ENCODE peak calls at places on chromosome 15, in six cellular contexts. U, X, Q, R, Y and M are unnamed samples.

GRCh38 chr15:58923696-58924300 is 9.7 kb downstream of the SLTM start:
- DNase-seq in U (no peak), X (no peak), Q (no peak), R (no peak), Y (no peak), M (peak)

GRCh38 chr15:73518180-73518862 is 75.4 kb downstream of the REC114 start:
- DNase-seq in U (no peak), X (no peak), Q (no peak), R (no peak), Y (no peak), M (no peak)

GRCh38 chr15:74783072-74783807 is 1.4 kb downstream of the CSK start:
- DNase-seq in U (peak), X (peak), Q (no peak), R (peak), Y (no peak), M (peak)

GRCh38 chr15:31361764-31362120 is 35.1 kb downstream of the KLF13 start:
- DNase-seq in U (no peak), X (no peak), Q (no peak), R (peak), Y (no peak), M (peak)

GRCh38 chr15:87419341-87419740 is 837.2 kb downstream of the NTRK3 start:
- DNase-seq in U (no peak), X (no peak), Q (no peak), R (no peak), Y (no peak), M (no peak)

GRCh38 chr15:101543026-101543390 is 53.5 kb upstream of the PCSK6 start:
- DNase-seq in U (no peak), X (no peak), Q (no peak), R (no peak), Y (no peak), M (no peak)

GRCh38 chr15:42504631-42505030 is 9.2 kb downstream of the SNAP23 start:
- DNase-seq in U (no peak), X (no peak), Q (no peak), R (no peak), Y (no peak), M (no peak)

GRCh38 chr15:57085267-57085666 is 166.8 kb downstream of the TCF12 start:
- DNase-seq in U (no peak), X (no peak), Q (no peak), R (no peak), Y (no peak), M (no peak)

GRCh38 chr15:57146394-57147140 is 228.1 kb downstream of the TCF12 start:
- DNase-seq in U (peak), X (peak), Q (no peak), R (peak), Y (no peak), M (peak)

GRCh38 chr15:89912674-89913396 is at the start of gene ARPIN:
- DNase-seq in U (no peak), X (no peak), Q (no peak), R (peak), Y (peak), M (peak)

GRCh38 chr15:100832178-100832942 is 47.3 kb upstream of the ALDH1A3 start:
- DNase-seq in U (peak), X (no peak), Q (no peak), R (no peak), Y (no peak), M (no peak)

GRCh38 chr15:35728176-35728938 is 182.4 kb upstream of the DPH6 start:
- DNase-seq in U (no peak), X (no peak), Q (no peak), R (no peak), Y (no peak), M (no peak)

GRCh38 chr15:76298986-76299385 is 12.3 kb downstream of the ETFA start:
- DNase-seq in U (no peak), X (no peak), Q (no peak), R (no peak), Y (no peak), M (no peak)

GRCh38 chr15:39022532-39023305 is 458.1 kb upstream of the RASGRP1 start:
- DNase-seq in U (no peak), X (no peak), Q (no peak), R (no peak), Y (no peak), M (no peak)

GRCh38 chr15:38696120-38696727 is 131.6 kb upstream of the RASGRP1 start:
- DNase-seq in U (peak), X (no peak), Q (no peak), R (no peak), Y (no peak), M (no peak)

GRCh38 chr15:48355377-48355776 is 24.1 kb downstream of the DUT start:
- DNase-seq in U (no peak), X (no peak), Q (no peak), R (peak), Y (no peak), M (peak)

GRCh38 chr15:69034352-69034751 is 19.9 kb downstream of the NOX5 start:
- DNase-seq in U (no peak), X (no peak), Q (peak), R (peak), Y (no peak), M (peak)

GRCh38 chr15:42608110-42608531 is 32.7 kb downstream of the STARD9 start:
- DNase-seq in U (peak), X (no peak), Q (no peak), R (no peak), Y (no peak), M (peak)

GRCh38 chr15:91860498-91860897 is 7.0 kb downstream of the SLCO3A1 start:
- DNase-seq in U (no peak), X (no peak), Q (no peak), R (no peak), Y (no peak), M (no peak)

GRCh38 chr15:85748729-85749128 is 46.0 kb downstream of the KLHL25 start:
- DNase-seq in U (no peak), X (no peak), Q (no peak), R (no peak), Y (no peak), M (no peak)

GRCh38 chr15:76340802-76341365 is 4.3 kb downstream of the ISL2 start:
- DNase-seq in U (peak), X (no peak), Q (no peak), R (no peak), Y (no peak), M (no peak)

GRCh38 chr15:66884661-66885237 is 180.7 kb upstream of the SMAD3 start:
- DNase-seq in U (no peak), X (no peak), Q (no peak), R (no peak), Y (no peak), M (no peak)

GRCh38 chr15:91318976-91319714 is 219.1 kb downstream of the SV2B start:
- DNase-seq in U (no peak), X (no peak), Q (no peak), R (no peak), Y (no peak), M (no peak)

GRCh38 chr15:64247906-64248541 is 85.2 kb upstream of the PPIB start:
- DNase-seq in U (peak), X (peak), Q (peak), R (peak), Y (no peak), M (peak)

GRCh38 chr15:98440917-98441316 is 207.4 kb upstream of the IGF1R start:
- DNase-seq in U (peak), X (no peak), Q (no peak), R (no peak), Y (no peak), M (no peak)

GRCh38 chr15:97661796-97662195 is 298.7 kb upstream of the ARRDC4 start:
- DNase-seq in U (no peak), X (no peak), Q (no peak), R (no peak), Y (no peak), M (no peak)

GRCh38 chr15:41495736-41496599 is 2.3 kb downstream of the ITPKA start:
- DNase-seq in U (no peak), X (peak), Q (no peak), R (no peak), Y (peak), M (no peak)

GRCh38 chr15:31306426-31307269 is 20.0 kb upstream of the KLF13 start:
- DNase-seq in U (no peak), X (no peak), Q (no peak), R (no peak), Y (peak), M (no peak)

GRCh38 chr15:76236350-76236749 is 74.9 kb downstream of the ETFA start:
- DNase-seq in U (no peak), X (no peak), Q (no peak), R (no peak), Y (no peak), M (no peak)

GRCh38 chr15:68383161-68384074 is 48.5 kb downstream of the ITGA11 start:
- DNase-seq in U (peak), X (peak), Q (no peak), R (peak), Y (no peak), M (peak)

GRCh38 chr15:86558678-86559077 is 479.0 kb downstream of the AGBL1 start:
- DNase-seq in U (no peak), X (no peak), Q (no peak), R (no peak), Y (no peak), M (no peak)

GRCh38 chr15:58383876-58384275 is 47.9 kb upstream of the LIPC start:
- DNase-seq in U (no peak), X (no peak), Q (no peak), R (no peak), Y (no peak), M (no peak)

GRCh38 chr15:47917881-47918280 is 200.6 kb downstream of the SEMA6D start:
- DNase-seq in U (peak), X (no peak), Q (no peak), R (no peak), Y (no peak), M (no peak)

GRCh38 chr15:76056931-76057330 is 2.9 kb upstream of the TMEM266 start:
- DNase-seq in U (peak), X (no peak), Q (no peak), R (no peak), Y (no peak), M (no peak)

GRCh38 chr15:90099072-90099867 is 3.0 kb downstream of the IDH2 start:
- DNase-seq in U (peak), X (no peak), Q (no peak), R (no peak), Y (no peak), M (no peak)

GRCh38 chr15:63598467-63599400 is 1.5 kb downstream of the FBXL22 start:
- DNase-seq in U (no peak), X (no peak), Q (no peak), R (no peak), Y (no peak), M (no peak)

GRCh38 chr15:73388256-73388781 is 19.6 kb upstream of the HCN4 start:
- DNase-seq in U (no peak), X (no peak), Q (peak), R (peak), Y (no peak), M (peak)

GRCh38 chr15:33201376-33202189 is 7.1 kb upstream of the FMN1 start:
- DNase-seq in U (peak), X (peak), Q (peak), R (no peak), Y (no peak), M (peak)
- TF ChIP-seq CTCF in U (no peak), X (no peak), Q (peak), R (peak), Y (no peak), M (peak)

GRCh38 chr15:70306582-70306981 is 208.9 kb upstream of the TLE3 start:
- DNase-seq in U (no peak), X (no peak), Q (no peak), R (no peak), Y (no peak), M (no peak)

GRCh38 chr15:70311821-70312220 is 214.1 kb upstream of the TLE3 start:
- DNase-seq in U (no peak), X (no peak), Q (no peak), R (no peak), Y (no peak), M (no peak)

GRCh38 chr15:70309716-70310115 is 212.0 kb upstream of the TLE3 start:
- DNase-seq in U (no peak), X (no peak), Q (no peak), R (no peak), Y (no peak), M (no peak)

GRCh38 chr15:70308011-70308761 is 210.5 kb upstream of the TLE3 start:
- DNase-seq in U (peak), X (no peak), Q (no peak), R (no peak), Y (no peak), M (no peak)

DNA sequence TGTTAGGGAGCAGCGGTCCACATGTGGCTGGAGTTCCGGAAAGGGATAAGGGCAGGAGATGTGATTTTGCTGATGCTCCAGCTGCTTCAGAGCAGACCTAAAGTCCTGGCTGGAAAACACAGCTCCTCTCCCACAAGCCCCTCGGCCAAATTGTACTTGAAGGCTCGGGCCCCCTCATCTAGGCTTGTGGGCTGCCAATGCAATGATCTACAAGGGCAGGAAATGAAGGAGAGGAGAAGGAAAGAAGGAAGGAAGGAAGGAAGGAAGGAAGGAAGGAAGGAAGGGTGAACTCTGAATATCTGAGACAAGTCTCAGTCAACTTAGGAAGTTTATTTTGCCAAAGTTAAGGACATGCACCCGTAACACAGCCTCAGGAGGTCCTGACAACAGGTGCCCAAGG is 211.3 kb upstream of the TLE3 start:
- DNase-seq in U (no peak), X (no peak), Q (no peak), R (no peak), Y (no peak), M (no peak)
- H3K4me3 ChIP-seq in U (no peak), X (no peak), Q (no peak), R (no peak), Y (no peak), M (no peak)

GRCh38 chr15:28901587-28901980 is 15.8 kb downstream of the APBA2 start:
- DNase-seq in U (no peak), X (no peak), Q (no peak), R (no peak), Y (no peak), M (no peak)

GRCh38 chr15:28903555-28903954 is 17.8 kb downstream of the APBA2 start:
- DNase-seq in U (no peak), X (no peak), Q (no peak), R (no peak), Y (no peak), M (no peak)

GRCh38 chr15:28902856-28903255 is 17.1 kb downstream of the APBA2 start:
- DNase-seq in U (no peak), X (no peak), Q (no peak), R (no peak), Y (no peak), M (no peak)

GRCh38 chr15:28900892-28901586 is 15.3 kb downstream of the APBA2 start:
- DNase-seq in U (no peak), X (no peak), Q (no peak), R (no peak), Y (no peak), M (no peak)

DNA sequence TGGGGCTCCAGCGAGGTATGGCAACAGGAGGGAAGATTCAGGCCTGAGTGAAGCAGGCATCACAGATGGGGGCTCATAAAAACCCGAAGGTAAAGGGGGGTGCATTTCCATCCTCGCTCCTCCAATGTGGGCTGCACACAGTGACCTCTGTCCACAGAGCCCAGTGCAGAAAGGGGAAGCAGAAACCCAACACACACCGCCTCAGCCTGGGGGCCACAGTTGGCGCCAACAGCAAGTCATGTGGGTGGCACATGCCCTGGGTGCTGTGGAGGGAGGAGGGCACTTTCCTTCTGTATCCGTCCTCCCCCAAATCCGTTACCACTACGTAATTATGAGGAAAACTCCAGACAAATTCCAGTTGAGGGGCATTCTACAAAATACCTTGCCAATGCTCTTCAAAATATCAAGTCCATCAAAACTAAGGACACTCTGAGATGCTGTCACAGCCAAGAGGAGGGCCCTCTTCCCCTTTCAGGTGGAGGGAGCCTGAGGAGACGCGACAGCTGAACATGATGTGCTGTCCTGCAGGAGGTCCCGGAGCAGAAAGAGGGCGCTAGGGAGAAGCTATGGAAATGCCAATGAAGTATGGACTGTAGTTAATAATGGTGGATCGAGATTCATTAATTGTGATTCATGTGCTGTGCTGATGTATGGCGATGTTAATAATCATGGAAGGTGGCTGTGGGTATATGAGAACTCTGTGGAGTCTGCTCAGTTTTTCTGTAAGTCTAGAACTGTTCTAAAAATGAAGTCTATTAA is 16.4 kb downstream of the APBA2 start:
- DNase-seq in U (no peak), X (no peak), Q (no peak), R (no peak), Y (no peak), M (no peak)
- TF ChIP-seq CTCF in U (no peak), X (peak), Q (no peak), R (peak), Y (no peak), M (peak)

GRCh38 chr15:37015025-37015424 is 85.3 kb downstream of the MEIS2 start:
- DNase-seq in U (peak), X (no peak), Q (no peak), R (peak), Y (no peak), M (peak)

GRCh38 chr15:37015476-37015875 is 84.9 kb downstream of the MEIS2 start:
- DNase-seq in U (peak), X (no peak), Q (no peak), R (peak), Y (no peak), M (no peak)

GRCh38 chr15:37014566-37014965 is 85.8 kb downstream of the MEIS2 start:
- DNase-seq in U (peak), X (no peak), Q (no peak), R (no peak), Y (no peak), M (peak)

GRCh38 chr15:37016287-37016686 is 84.1 kb downstream of the MEIS2 start:
- DNase-seq in U (no peak), X (no peak), Q (no peak), R (peak), Y (no peak), M (peak)

DNA sequence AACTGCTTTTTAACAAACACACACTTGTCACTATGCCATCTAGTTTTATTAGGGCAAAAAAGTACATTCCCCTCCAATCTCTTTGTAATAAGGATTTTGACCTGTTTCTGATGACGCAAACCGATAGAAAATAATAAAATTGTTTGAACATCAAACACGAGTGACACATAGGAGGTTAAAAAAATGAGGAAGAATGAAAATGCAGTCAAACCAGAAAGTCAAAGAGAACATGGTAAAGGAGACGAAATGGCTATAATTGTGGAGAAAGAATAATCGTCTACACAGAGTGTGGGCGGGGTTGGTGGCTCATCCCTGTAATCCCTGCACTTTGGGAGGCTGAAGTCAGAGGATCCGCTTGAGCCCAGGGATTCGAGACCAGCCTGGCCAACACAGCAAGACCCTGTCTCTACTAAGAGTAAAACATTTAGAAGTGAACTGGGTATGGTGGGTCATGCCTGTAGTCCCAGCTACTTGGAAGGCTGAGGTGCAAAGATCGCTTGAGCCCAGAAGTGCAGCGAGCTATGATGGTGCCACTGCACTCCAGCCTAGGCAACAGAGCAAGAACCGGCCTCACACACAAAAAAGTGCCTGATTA is 83.2 kb downstream of the MEIS2 start:
- DNase-seq in U (no peak), X (no peak), Q (no peak), R (no peak), Y (no peak), M (no peak)
- H3K4me3 ChIP-seq in U (no peak), X (no peak), Q (no peak), R (no peak), Y (no peak), M (no peak)

GRCh38 chr15:70510433-70510832 is 252.9 kb downstream of the UACA start:
- DNase-seq in U (no peak), X (no peak), Q (no peak), R (no peak), Y (no peak), M (no peak)

GRCh38 chr15:70509282-70510272 is 253.8 kb downstream of the UACA start:
- DNase-seq in U (peak), X (no peak), Q (no peak), R (no peak), Y (no peak), M (no peak)

GRCh38 chr15:70513818-70514217 is 249.5 kb downstream of the UACA start:
- DNase-seq in U (no peak), X (no peak), Q (no peak), R (no peak), Y (no peak), M (no peak)

GRCh38 chr15:70514236-70514635 is 249.1 kb downstream of the UACA start:
- DNase-seq in U (no peak), X (no peak), Q (no peak), R (no peak), Y (no peak), M (no peak)

GRCh38 chr15:70512772-70513362 is 250.5 kb downstream of the UACA start:
- DNase-seq in U (peak), X (peak), Q (no peak), R (peak), Y (no peak), M (peak)
- TF ChIP-seq CTCF in U (peak), X (peak), Q (peak), R (peak), Y (no peak), M (peak)

DNA sequence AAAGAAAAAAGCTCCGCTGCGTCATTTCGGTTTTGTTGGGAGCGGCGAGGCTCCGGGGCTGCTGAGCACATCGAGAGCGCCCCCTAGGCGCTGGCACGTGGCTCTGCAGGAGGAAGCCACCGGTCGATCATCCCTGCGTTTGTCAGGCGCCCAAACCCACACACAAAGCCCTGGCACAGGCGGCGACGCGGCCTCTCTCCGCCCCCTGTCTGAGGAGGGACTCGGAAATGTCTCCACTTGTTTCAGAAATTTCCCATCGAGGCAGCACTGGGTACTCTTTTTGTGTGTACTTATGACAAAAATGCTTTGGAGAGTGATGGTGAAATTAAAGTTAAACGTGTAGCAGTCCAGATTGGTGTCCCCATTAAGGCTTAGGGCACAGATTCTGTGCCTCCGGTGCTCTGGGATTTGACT is 407.3 kb upstream of the ONECUT1 start:
- DNase-seq in U (peak), X (peak), Q (peak), R (peak), Y (peak), M (peak)
- H3K4me3 ChIP-seq in U (no peak), X (no peak), Q (no peak), R (no peak), Y (no peak), M (no peak)